ENCODE peak calls at places on chromosomes 13 and 19, in ten cellular contexts. One of them, this sample, is unnamed.

GRCh38 chr19:18342090-18342632 is 1.8 kb downstream of the PGPEP1 start:
- DNase-seq in activated T-cell treated with anti-CD3 and anti-CD28 coated beads, Interleukin-2, amount 50 U/mL, for 1 hour: no peak
- DNase-seq in stimulated activated CD4-positive, alpha-beta T cell treated with anti-CD3 and anti-CD28 coated beads, Interleukin-12 subunit alpha, Interleukin-12 subunit beta, amount 100 ng/mL, for 4 hours: no peak
- DNase-seq in amniotic epithelial cell: no peak
- DNase-seq in activated naive CD4-positive, alpha-beta T cell: no peak
- DNase-seq in HS-5: no peak
- DNase-seq in stimulated activated CD8-positive, alpha-beta memory T cell treated with anti-CD3 and anti-CD28 coated beads, Interleukin-4, amount 100 ng/mL, for 1 hour: no peak
- DNase-seq in thoracic aorta: no peak
- DNase-seq in AG04450: no peak
- DNase-seq in left colon: no peak
- DNase-seq in this sample: no peak

GRCh38 chr19:42010245-42011126 is 16.5 kb upstream of the ATP1A3 start:
- DNase-seq in activated T-cell treated with anti-CD3 and anti-CD28 coated beads, Interleukin-2, amount 50 U/mL, for 1 hour: no peak
- DNase-seq in stimulated activated CD4-positive, alpha-beta T cell treated with anti-CD3 and anti-CD28 coated beads, Interleukin-12 subunit alpha, Interleukin-12 subunit beta, amount 100 ng/mL, for 4 hours: no peak
- DNase-seq in amniotic epithelial cell: peak
- DNase-seq in activated naive CD4-positive, alpha-beta T cell: no peak
- DNase-seq in HS-5: no peak
- DNase-seq in stimulated activated CD8-positive, alpha-beta memory T cell treated with anti-CD3 and anti-CD28 coated beads, Interleukin-4, amount 100 ng/mL, for 1 hour: no peak
- DNase-seq in thoracic aorta: no peak
- DNase-seq in AG04450: no peak
- DNase-seq in left colon: no peak
- DNase-seq in this sample: no peak

GRCh38 chr13:28533049-28533436 is 38.1 kb upstream of the FLT1 start:
- DNase-seq in activated T-cell treated with anti-CD3 and anti-CD28 coated beads, Interleukin-2, amount 50 U/mL, for 1 hour: no peak
- DNase-seq in stimulated activated CD4-positive, alpha-beta T cell treated with anti-CD3 and anti-CD28 coated beads, Interleukin-12 subunit alpha, Interleukin-12 subunit beta, amount 100 ng/mL, for 4 hours: no peak
- DNase-seq in amniotic epithelial cell: no peak
- DNase-seq in activated naive CD4-positive, alpha-beta T cell: no peak
- DNase-seq in HS-5: no peak
- DNase-seq in stimulated activated CD8-positive, alpha-beta memory T cell treated with anti-CD3 and anti-CD28 coated beads, Interleukin-4, amount 100 ng/mL, for 1 hour: no peak
- DNase-seq in thoracic aorta: no peak
- DNase-seq in AG04450: no peak
- DNase-seq in left colon: no peak
- DNase-seq in this sample: no peak

GRCh38 chr13:42039946-42040729 is 8.3 kb upstream of the DGKH start:
- DNase-seq in activated T-cell treated with anti-CD3 and anti-CD28 coated beads, Interleukin-2, amount 50 U/mL, for 1 hour: peak
- DNase-seq in stimulated activated CD4-positive, alpha-beta T cell treated with anti-CD3 and anti-CD28 coated beads, Interleukin-12 subunit alpha, Interleukin-12 subunit beta, amount 100 ng/mL, for 4 hours: peak
- DNase-seq in amniotic epithelial cell: peak
- DNase-seq in activated naive CD4-positive, alpha-beta T cell: peak
- DNase-seq in HS-5: peak
- DNase-seq in stimulated activated CD8-positive, alpha-beta memory T cell treated with anti-CD3 and anti-CD28 coated beads, Interleukin-4, amount 100 ng/mL, for 1 hour: peak
- DNase-seq in thoracic aorta: peak
- DNase-seq in AG04450: peak
- DNase-seq in left colon: peak
- DNase-seq in this sample: peak

GRCh38 chr13:40665061-40665753 is 1.2 kb downstream of the FOXO1 start:
- DNase-seq in activated T-cell treated with anti-CD3 and anti-CD28 coated beads, Interleukin-2, amount 50 U/mL, for 1 hour: no peak
- DNase-seq in stimulated activated CD4-positive, alpha-beta T cell treated with anti-CD3 and anti-CD28 coated beads, Interleukin-12 subunit alpha, Interleukin-12 subunit beta, amount 100 ng/mL, for 4 hours: peak
- DNase-seq in amniotic epithelial cell: no peak
- DNase-seq in activated naive CD4-positive, alpha-beta T cell: peak
- DNase-seq in HS-5: no peak
- DNase-seq in stimulated activated CD8-positive, alpha-beta memory T cell treated with anti-CD3 and anti-CD28 coated beads, Interleukin-4, amount 100 ng/mL, for 1 hour: no peak
- DNase-seq in thoracic aorta: no peak
- DNase-seq in AG04450: no peak
- DNase-seq in left colon: peak
- DNase-seq in this sample: peak

GRCh38 chr13:99996177-99996705 is 14.7 kb downstream of the ZIC2 start:
- DNase-seq in activated T-cell treated with anti-CD3 and anti-CD28 coated beads, Interleukin-2, amount 50 U/mL, for 1 hour: no peak
- DNase-seq in stimulated activated CD4-positive, alpha-beta T cell treated with anti-CD3 and anti-CD28 coated beads, Interleukin-12 subunit alpha, Interleukin-12 subunit beta, amount 100 ng/mL, for 4 hours: no peak
- DNase-seq in amniotic epithelial cell: no peak
- DNase-seq in activated naive CD4-positive, alpha-beta T cell: no peak
- DNase-seq in HS-5: no peak
- DNase-seq in stimulated activated CD8-positive, alpha-beta memory T cell treated with anti-CD3 and anti-CD28 coated beads, Interleukin-4, amount 100 ng/mL, for 1 hour: no peak
- DNase-seq in thoracic aorta: no peak
- DNase-seq in AG04450: no peak
- DNase-seq in left colon: no peak
- DNase-seq in this sample: no peak

GRCh38 chr13:99426426-99426825 is 74.8 kb upstream of the TM9SF2 start:
- DNase-seq in activated T-cell treated with anti-CD3 and anti-CD28 coated beads, Interleukin-2, amount 50 U/mL, for 1 hour: peak
- DNase-seq in stimulated activated CD4-positive, alpha-beta T cell treated with anti-CD3 and anti-CD28 coated beads, Interleukin-12 subunit alpha, Interleukin-12 subunit beta, amount 100 ng/mL, for 4 hours: no peak
- DNase-seq in amniotic epithelial cell: no peak
- DNase-seq in activated naive CD4-positive, alpha-beta T cell: no peak
- DNase-seq in HS-5: no peak
- DNase-seq in stimulated activated CD8-positive, alpha-beta memory T cell treated with anti-CD3 and anti-CD28 coated beads, Interleukin-4, amount 100 ng/mL, for 1 hour: no peak
- DNase-seq in thoracic aorta: no peak
- DNase-seq in AG04450: no peak
- DNase-seq in left colon: no peak
- DNase-seq in this sample: no peak

GRCh38 chr19:1758231-1758577 is 4.9 kb downstream of the ONECUT3 start:
- DNase-seq in activated T-cell treated with anti-CD3 and anti-CD28 coated beads, Interleukin-2, amount 50 U/mL, for 1 hour: no peak
- DNase-seq in stimulated activated CD4-positive, alpha-beta T cell treated with anti-CD3 and anti-CD28 coated beads, Interleukin-12 subunit alpha, Interleukin-12 subunit beta, amount 100 ng/mL, for 4 hours: no peak
- DNase-seq in amniotic epithelial cell: no peak
- DNase-seq in activated naive CD4-positive, alpha-beta T cell: no peak
- DNase-seq in HS-5: no peak
- DNase-seq in stimulated activated CD8-positive, alpha-beta memory T cell treated with anti-CD3 and anti-CD28 coated beads, Interleukin-4, amount 100 ng/mL, for 1 hour: no peak
- DNase-seq in thoracic aorta: no peak
- DNase-seq in AG04450: no peak
- DNase-seq in left colon: no peak
- DNase-seq in this sample: no peak

GRCh38 chr13:24727731-24728601 is 36.0 kb upstream of the RNF17 start:
- DNase-seq in activated T-cell treated with anti-CD3 and anti-CD28 coated beads, Interleukin-2, amount 50 U/mL, for 1 hour: peak
- DNase-seq in stimulated activated CD4-positive, alpha-beta T cell treated with anti-CD3 and anti-CD28 coated beads, Interleukin-12 subunit alpha, Interleukin-12 subunit beta, amount 100 ng/mL, for 4 hours: peak
- DNase-seq in amniotic epithelial cell: peak
- DNase-seq in activated naive CD4-positive, alpha-beta T cell: peak
- DNase-seq in HS-5: peak
- DNase-seq in stimulated activated CD8-positive, alpha-beta memory T cell treated with anti-CD3 and anti-CD28 coated beads, Interleukin-4, amount 100 ng/mL, for 1 hour: peak
- DNase-seq in thoracic aorta: peak
- DNase-seq in AG04450: peak
- DNase-seq in left colon: peak
- DNase-seq in this sample: peak

GRCh38 chr13:54742984-54743383 is 1714.4 kb downstream of the OLFM4 start:
- DNase-seq in activated T-cell treated with anti-CD3 and anti-CD28 coated beads, Interleukin-2, amount 50 U/mL, for 1 hour: no peak
- DNase-seq in stimulated activated CD4-positive, alpha-beta T cell treated with anti-CD3 and anti-CD28 coated beads, Interleukin-12 subunit alpha, Interleukin-12 subunit beta, amount 100 ng/mL, for 4 hours: no peak
- DNase-seq in amniotic epithelial cell: no peak
- DNase-seq in activated naive CD4-positive, alpha-beta T cell: no peak
- DNase-seq in HS-5: no peak
- DNase-seq in stimulated activated CD8-positive, alpha-beta memory T cell treated with anti-CD3 and anti-CD28 coated beads, Interleukin-4, amount 100 ng/mL, for 1 hour: no peak
- DNase-seq in thoracic aorta: no peak
- DNase-seq in AG04450: no peak
- DNase-seq in left colon: no peak
- DNase-seq in this sample: no peak

GRCh38 chr19:48644839-48645651 is 942 bp downstream of the CA11 start:
- DNase-seq in activated T-cell treated with anti-CD3 and anti-CD28 coated beads, Interleukin-2, amount 50 U/mL, for 1 hour: peak
- DNase-seq in stimulated activated CD4-positive, alpha-beta T cell treated with anti-CD3 and anti-CD28 coated beads, Interleukin-12 subunit alpha, Interleukin-12 subunit beta, amount 100 ng/mL, for 4 hours: peak
- DNase-seq in amniotic epithelial cell: peak
- DNase-seq in activated naive CD4-positive, alpha-beta T cell: peak
- DNase-seq in HS-5: no peak
- DNase-seq in stimulated activated CD8-positive, alpha-beta memory T cell treated with anti-CD3 and anti-CD28 coated beads, Interleukin-4, amount 100 ng/mL, for 1 hour: peak
- DNase-seq in thoracic aorta: no peak
- DNase-seq in AG04450: no peak
- DNase-seq in left colon: peak
- DNase-seq in this sample: peak

GRCh38 chr19:4635763-4636135 is 3.6 kb upstream of the TNFAIP8L1 start:
- DNase-seq in activated T-cell treated with anti-CD3 and anti-CD28 coated beads, Interleukin-2, amount 50 U/mL, for 1 hour: no peak
- DNase-seq in stimulated activated CD4-positive, alpha-beta T cell treated with anti-CD3 and anti-CD28 coated beads, Interleukin-12 subunit alpha, Interleukin-12 subunit beta, amount 100 ng/mL, for 4 hours: no peak
- DNase-seq in amniotic epithelial cell: no peak
- DNase-seq in activated naive CD4-positive, alpha-beta T cell: no peak
- DNase-seq in HS-5: no peak
- DNase-seq in stimulated activated CD8-positive, alpha-beta memory T cell treated with anti-CD3 and anti-CD28 coated beads, Interleukin-4, amount 100 ng/mL, for 1 hour: no peak
- DNase-seq in thoracic aorta: no peak
- DNase-seq in AG04450: no peak
- DNase-seq in left colon: no peak
- DNase-seq in this sample: no peak

GRCh38 chr13:35789335-35790166 is 313.1 kb upstream of the MAB21L1 start:
- DNase-seq in activated T-cell treated with anti-CD3 and anti-CD28 coated beads, Interleukin-2, amount 50 U/mL, for 1 hour: no peak
- DNase-seq in stimulated activated CD4-positive, alpha-beta T cell treated with anti-CD3 and anti-CD28 coated beads, Interleukin-12 subunit alpha, Interleukin-12 subunit beta, amount 100 ng/mL, for 4 hours: no peak
- DNase-seq in amniotic epithelial cell: peak
- DNase-seq in activated naive CD4-positive, alpha-beta T cell: no peak
- DNase-seq in HS-5: no peak
- DNase-seq in stimulated activated CD8-positive, alpha-beta memory T cell treated with anti-CD3 and anti-CD28 coated beads, Interleukin-4, amount 100 ng/mL, for 1 hour: no peak
- DNase-seq in thoracic aorta: no peak
- DNase-seq in AG04450: no peak
- DNase-seq in left colon: no peak
- DNase-seq in this sample: no peak

GRCh38 chr13:101416181-101417042 is at the start of gene NALCN:
- DNase-seq in activated T-cell treated with anti-CD3 and anti-CD28 coated beads, Interleukin-2, amount 50 U/mL, for 1 hour: no peak
- DNase-seq in stimulated activated CD4-positive, alpha-beta T cell treated with anti-CD3 and anti-CD28 coated beads, Interleukin-12 subunit alpha, Interleukin-12 subunit beta, amount 100 ng/mL, for 4 hours: no peak
- DNase-seq in amniotic epithelial cell: peak
- DNase-seq in activated naive CD4-positive, alpha-beta T cell: no peak
- DNase-seq in HS-5: no peak
- DNase-seq in stimulated activated CD8-positive, alpha-beta memory T cell treated with anti-CD3 and anti-CD28 coated beads, Interleukin-4, amount 100 ng/mL, for 1 hour: no peak
- DNase-seq in thoracic aorta: no peak
- DNase-seq in AG04450: no peak
- DNase-seq in left colon: no peak
- DNase-seq in this sample: no peak

GRCh38 chr13:95456837-95457236 is 95.7 kb upstream of the CLDN10 start:
- DNase-seq in activated T-cell treated with anti-CD3 and anti-CD28 coated beads, Interleukin-2, amount 50 U/mL, for 1 hour: no peak
- DNase-seq in stimulated activated CD4-positive, alpha-beta T cell treated with anti-CD3 and anti-CD28 coated beads, Interleukin-12 subunit alpha, Interleukin-12 subunit beta, amount 100 ng/mL, for 4 hours: no peak
- DNase-seq in amniotic epithelial cell: no peak
- DNase-seq in activated naive CD4-positive, alpha-beta T cell: no peak
- DNase-seq in HS-5: no peak
- DNase-seq in stimulated activated CD8-positive, alpha-beta memory T cell treated with anti-CD3 and anti-CD28 coated beads, Interleukin-4, amount 100 ng/mL, for 1 hour: no peak
- DNase-seq in thoracic aorta: no peak
- DNase-seq in AG04450: no peak
- DNase-seq in left colon: no peak
- DNase-seq in this sample: no peak

GRCh38 chr19:1549332-1549945 is 18.7 kb downstream of the MEX3D start:
- DNase-seq in activated T-cell treated with anti-CD3 and anti-CD28 coated beads, Interleukin-2, amount 50 U/mL, for 1 hour: no peak
- DNase-seq in stimulated activated CD4-positive, alpha-beta T cell treated with anti-CD3 and anti-CD28 coated beads, Interleukin-12 subunit alpha, Interleukin-12 subunit beta, amount 100 ng/mL, for 4 hours: no peak
- DNase-seq in amniotic epithelial cell: no peak
- DNase-seq in activated naive CD4-positive, alpha-beta T cell: no peak
- DNase-seq in HS-5: no peak
- DNase-seq in stimulated activated CD8-positive, alpha-beta memory T cell treated with anti-CD3 and anti-CD28 coated beads, Interleukin-4, amount 100 ng/mL, for 1 hour: no peak
- DNase-seq in thoracic aorta: no peak
- DNase-seq in AG04450: no peak
- DNase-seq in left colon: no peak
- DNase-seq in this sample: no peak

GRCh38 chr19:8641908-8642547 is 11.6 kb downstream of the NFILZ start:
- DNase-seq in activated T-cell treated with anti-CD3 and anti-CD28 coated beads, Interleukin-2, amount 50 U/mL, for 1 hour: no peak
- DNase-seq in stimulated activated CD4-positive, alpha-beta T cell treated with anti-CD3 and anti-CD28 coated beads, Interleukin-12 subunit alpha, Interleukin-12 subunit beta, amount 100 ng/mL, for 4 hours: no peak
- DNase-seq in amniotic epithelial cell: peak
- DNase-seq in activated naive CD4-positive, alpha-beta T cell: no peak
- DNase-seq in HS-5: no peak
- DNase-seq in stimulated activated CD8-positive, alpha-beta memory T cell treated with anti-CD3 and anti-CD28 coated beads, Interleukin-4, amount 100 ng/mL, for 1 hour: no peak
- DNase-seq in thoracic aorta: no peak
- DNase-seq in AG04450: no peak
- DNase-seq in left colon: no peak
- DNase-seq in this sample: peak

GRCh38 chr19:12891553-12892021 is 627 bp downstream of the GCDH start:
- DNase-seq in activated T-cell treated with anti-CD3 and anti-CD28 coated beads, Interleukin-2, amount 50 U/mL, for 1 hour: no peak
- DNase-seq in stimulated activated CD4-positive, alpha-beta T cell treated with anti-CD3 and anti-CD28 coated beads, Interleukin-12 subunit alpha, Interleukin-12 subunit beta, amount 100 ng/mL, for 4 hours: no peak
- DNase-seq in amniotic epithelial cell: no peak
- DNase-seq in activated naive CD4-positive, alpha-beta T cell: no peak
- DNase-seq in HS-5: no peak
- DNase-seq in stimulated activated CD8-positive, alpha-beta memory T cell treated with anti-CD3 and anti-CD28 coated beads, Interleukin-4, amount 100 ng/mL, for 1 hour: no peak
- DNase-seq in thoracic aorta: no peak
- DNase-seq in AG04450: no peak
- DNase-seq in left colon: no peak
- DNase-seq in this sample: no peak

This sample was measured in central memory CD8-positive, alpha-beta T cell.